ENCODE peak calls at places on chromosomes 5 and 9, in eight cellular contexts. M is upper lobe of left lung, F is K562, L is HCT116, Y is stomach, K is breast epithelium, O is suprapubic skin, U is HL-60. Q is an unnamed sample.

GRCh38 chr5:158496624-158497023 is 603.1 kb downstream of the EBF1 start:
- DNase-seq in M (no peak), F (no peak), K (no peak), Y (no peak), O (no peak), L (no peak), U (no peak), Q (no peak)

GRCh38 chr5:143968071-143968878 is 156.3 kb downstream of the HMHB1 start:
- DNase-seq in L (peak), O (no peak), M (no peak), F (no peak), K (no peak), Y (no peak), U (no peak), Q (peak)

GRCh38 chr5:125011982-125012381 is 265.5 kb upstream of the ZNF608 start:
- DNase-seq in U (no peak), Y (no peak), L (no peak), K (no peak), M (no peak), O (no peak), F (no peak), Q (no peak)

GRCh38 chr5:128984480-128984879 is 19.2 kb downstream of the SLC27A6 start:
- DNase-seq in L (no peak), Y (no peak), F (no peak), K (no peak), U (no peak), M (no peak), O (no peak), Q (no peak)

GRCh38 chr9:88084816-88085215 is 53.5 kb downstream of the SPATA31C2 start:
- DNase-seq in Y (no peak), U (no peak), F (no peak), O (no peak), L (no peak), K (no peak), M (no peak), Q (no peak)

GRCh38 chr9:122186301-122186700 is 26.6 kb downstream of the MORN5 start:
- DNase-seq in M (no peak), O (no peak), F (peak), Y (peak), L (no peak), K (no peak), U (no peak), Q (no peak)

GRCh38 chr9:87887151-87887505 is 4.5 kb downstream of the SPATA31E1 start:
- DNase-seq in Y (no peak), U (no peak), K (no peak), L (no peak), O (no peak), F (no peak), M (no peak), Q (no peak)

GRCh38 chr9:37034320-37034937 is 361 bp upstream of the PAX5 start:
- DNase-seq in M (no peak), U (no peak), L (no peak), F (no peak), Y (no peak), O (no peak), K (no peak), Q (peak)

GRCh38 chr9:94780516-94780950 is 54.0 kb downstream of the AOPEP start:
- DNase-seq in K (no peak), Y (no peak), O (no peak), M (no peak), L (no peak), F (no peak), U (no peak), Q (no peak)

GRCh38 chr9:120109242-120109641 is 470.7 kb downstream of the CDK5RAP2 start:
- DNase-seq in U (no peak), O (no peak), M (no peak), Y (no peak), K (no peak), F (peak), L (peak), Q (no peak)

GRCh38 chr9:18335825-18336224 is 138.1 kb upstream of the ADAMTSL1 start:
- DNase-seq in F (no peak), K (no peak), Y (no peak), M (no peak), L (no peak), O (no peak), U (no peak), Q (no peak)

GRCh38 chr9:107585465-107585864 is 95.9 kb upstream of the KLF4 start:
- DNase-seq in F (no peak), L (no peak), Y (no peak), U (no peak), K (no peak), O (no peak), M (no peak), Q (no peak)

GRCh38 chr9:129275626-129276247 is 97.7 kb upstream of the IER5L start:
- DNase-seq in U (no peak), Y (no peak), M (peak), L (no peak), F (no peak), K (peak), O (peak), Q (no peak)

GRCh38 chr5:170751631-170752030 is 31.9 kb upstream of the GABRP start:
- DNase-seq in U (no peak), Y (no peak), M (no peak), L (no peak), K (no peak), O (no peak), F (no peak), Q (no peak)

GRCh38 chr5:67147768-67148167 is 48.8 kb downstream of the CD180 start:
- DNase-seq in U (no peak), Y (no peak), K (no peak), M (no peak), O (no peak), F (no peak), L (no peak), Q (no peak)

GRCh38 chr9:135789838-135790291 is 87.9 kb downstream of the KCNT1 start:
- DNase-seq in K (no peak), O (no peak), L (no peak), Y (no peak), F (no peak), M (no peak), U (no peak), Q (no peak)

GRCh38 chr9:4415281-4415680 is 75.0 kb upstream of the SLC1A1 start:
- DNase-seq in F (no peak), Y (no peak), O (no peak), M (no peak), K (no peak), L (no peak), U (no peak), Q (no peak)

GRCh38 chr5:11075010-11075860 is 314.2 kb upstream of the DAP start:
- DNase-seq in U (no peak), O (no peak), Y (no peak), M (no peak), L (no peak), F (no peak), K (no peak), Q (no peak)

GRCh38 chr5:103744159-103744558 is 181.6 kb upstream of the NUDT12 start:
- DNase-seq in L (no peak), U (no peak), M (no peak), F (no peak), Y (no peak), O (no peak), K (no peak), Q (no peak)

GRCh38 chr5:172679621-172680212 is 38.7 kb downstream of the NEURL1B start:
- DNase-seq in O (no peak), M (no peak), F (peak), Y (no peak), K (no peak), U (no peak), L (no peak), Q (no peak)

GRCh38 chr5:94276056-94276455 is 342.3 kb downstream of the KIAA0825 start:
- DNase-seq in O (no peak), F (no peak), Y (no peak), L (no peak), U (no peak), K (no peak), M (no peak), Q (no peak)

GRCh38 chr9:36278243-36278642 is 20.0 kb upstream of the GNE start:
- DNase-seq in K (no peak), O (no peak), Y (no peak), U (no peak), M (no peak), L (no peak), F (no peak), Q (no peak)

GRCh38 chr5:176793343-176793699 is 17.0 kb upstream of the UNC5A start:
- DNase-seq in K (no peak), Y (no peak), L (no peak), O (no peak), M (no peak), U (no peak), F (no peak), Q (no peak)

GRCh38 chr5:103034662-103035392 is 85.1 kb downstream of the GIN1 start:
- DNase-seq in F (no peak), Y (no peak), M (no peak), K (no peak), L (no peak), U (no peak), O (no peak), Q (no peak)

GRCh38 chr9:115930472-115930871 is 223.1 kb upstream of the PAPPA start:
- DNase-seq in O (no peak), F (no peak), Y (no peak), U (no peak), K (no peak), L (no peak), M (no peak), Q (no peak)

GRCh38 chr5:54621048-54621447 is 103.5 kb downstream of the SNX18 start:
- DNase-seq in K (no peak), L (no peak), F (no peak), O (no peak), U (no peak), Y (no peak), M (no peak), Q (no peak)

GRCh38 chr5:54621742-54622141 is 104.2 kb downstream of the SNX18 start:
- DNase-seq in U (no peak), M (no peak), Y (no peak), O (no peak), K (no peak), L (no peak), F (no peak), Q (no peak)

GRCh38 chr5:54626407-54626806 is 108.8 kb downstream of the SNX18 start:
- DNase-seq in F (no peak), O (no peak), L (no peak), M (no peak), Y (no peak), U (no peak), K (no peak), Q (no peak)

GRCh38 chr5:54628049-54628448 is 110.5 kb downstream of the SNX18 start:
- DNase-seq in K (no peak), L (no peak), M (no peak), Y (no peak), U (no peak), O (no peak), F (no peak), Q (no peak)

DNA sequence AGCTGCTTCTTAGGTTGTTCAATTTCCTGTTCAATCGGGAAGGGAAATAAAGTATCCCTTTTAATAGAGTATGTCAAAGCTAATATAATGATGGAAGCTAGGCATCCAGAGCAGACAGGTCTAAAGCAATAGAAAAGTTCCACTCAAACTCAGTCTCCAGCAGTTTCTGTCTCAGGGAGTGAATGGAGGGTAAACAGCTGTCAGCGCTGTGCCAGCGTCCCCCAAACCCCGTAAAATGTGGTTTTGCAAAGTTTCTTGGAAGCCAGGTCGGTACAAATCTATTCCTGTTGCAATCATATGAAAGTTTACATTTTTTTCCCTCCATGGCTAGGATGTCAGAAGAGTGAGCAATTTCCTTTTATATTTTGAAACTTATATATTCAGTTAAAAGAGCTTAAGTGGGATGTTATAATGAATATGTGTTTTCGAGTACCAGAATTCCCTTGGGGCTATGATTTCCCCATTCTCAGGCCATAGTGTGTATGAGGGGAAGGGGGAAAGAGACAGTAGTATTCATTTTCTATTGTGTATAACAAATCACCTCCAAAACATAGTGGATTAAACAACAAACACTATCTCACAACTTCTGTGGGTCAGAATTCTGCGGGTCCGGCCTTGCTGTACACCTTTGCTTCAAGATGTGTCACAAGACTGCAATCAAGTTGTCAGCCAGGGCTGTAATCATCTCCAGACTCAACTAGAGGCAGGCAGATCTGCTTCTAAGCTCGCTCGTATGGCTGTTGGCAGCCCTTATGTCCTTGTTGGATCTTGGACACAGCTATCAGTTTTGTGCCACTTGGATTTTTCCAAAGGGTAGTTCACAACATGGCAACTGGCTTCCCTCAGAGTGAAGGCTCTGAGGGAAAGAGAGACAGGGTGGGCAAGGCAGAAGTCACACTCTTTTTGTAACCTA is 107.4 kb downstream of the SNX18 start:
- DNase-seq in K (no peak), Y (no peak), O (no peak), F (no peak), L (no peak), M (no peak), U (no peak), Q (no peak)
- TF ChIP-seq POLR2AphosphoS5 in K (no peak), Y (no peak), O (no peak), F (no peak), L (no peak), M (no peak), U (no peak), Q (no peak)

GRCh38 chr5:122753500-122753899 is 21.4 kb upstream of the SNX2 start:
- DNase-seq in M (no peak), U (no peak), Y (no peak), L (no peak), K (no peak), O (no peak), F (no peak), Q (no peak)

GRCh38 chr5:122756263-122756911 is 18.5 kb upstream of the SNX2 start:
- DNase-seq in M (no peak), F (no peak), K (no peak), U (peak), Y (no peak), L (no peak), O (no peak), Q (no peak)

GRCh38 chr5:122757268-122757667 is 17.6 kb upstream of the SNX2 start:
- DNase-seq in F (no peak), K (no peak), L (no peak), U (no peak), M (no peak), Y (no peak), O (no peak), Q (no peak)

GRCh38 chr5:122759310-122759709 is 15.6 kb upstream of the SNX2 start:
- DNase-seq in O (no peak), L (no peak), M (no peak), K (no peak), F (no peak), U (no peak), Y (no peak), Q (no peak)

GRCh38 chr5:122755740-122756139 is 19.1 kb upstream of the SNX2 start:
- DNase-seq in K (no peak), M (no peak), L (no peak), Y (no peak), O (no peak), U (no peak), F (no peak), Q (no peak)
- H3K4me3 ChIP-seq in K (no peak), M (no peak), L (no peak), Y (no peak), O (no peak), U (no peak), F (no peak), Q (no peak)

GRCh38 chr9:30970186-30970585 is 1414.3 kb upstream of the ACO1 start:
- DNase-seq in Y (no peak), L (no peak), M (no peak), U (no peak), O (no peak), F (no peak), K (no peak), Q (no peak)

GRCh38 chr9:30964332-30964731 is 1420.1 kb upstream of the ACO1 start:
- DNase-seq in Y (no peak), L (no peak), O (no peak), F (no peak), M (no peak), U (no peak), K (no peak), Q (no peak)

GRCh38 chr9:30972654-30973053 is 1411.8 kb upstream of the ACO1 start:
- DNase-seq in O (no peak), L (no peak), U (no peak), M (no peak), F (no peak), K (no peak), Y (no peak), Q (no peak)

DNA sequence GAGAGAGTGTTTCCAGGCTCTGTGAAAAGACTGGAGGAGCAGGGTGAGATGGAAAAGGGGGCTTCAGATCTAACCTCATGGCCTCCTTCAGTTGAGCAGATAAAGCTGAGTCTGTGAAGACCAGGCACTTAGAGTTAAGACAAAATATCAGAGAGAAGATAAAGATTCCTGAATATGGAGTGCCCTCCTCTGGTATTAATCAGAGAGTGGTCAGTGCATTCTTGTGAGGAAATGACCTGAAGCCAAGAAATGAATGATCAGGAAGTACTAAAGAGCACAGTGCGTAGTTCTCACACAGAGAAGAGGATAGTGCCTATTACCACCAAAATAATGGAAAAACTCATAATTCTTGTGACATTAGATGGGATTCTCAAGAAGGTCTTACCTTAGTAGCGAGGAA is 1417.0 kb upstream of the ACO1 start:
- DNase-seq in U (no peak), Y (no peak), O (no peak), F (no peak), K (no peak), L (peak), M (no peak), Q (no peak)
- TF ChIP-seq CTCF in U (no peak), Y (no peak), O (no peak), F (no peak), K (no peak), L (peak), M (no peak), Q (no peak)

GRCh38 chr5:137376127-137376526 is 123.0 kb downstream of the SPOCK1 start:
- DNase-seq in O (no peak), U (no peak), K (no peak), Y (no peak), L (no peak), M (peak), F (no peak), Q (no peak)
- TF ChIP-seq POLR2AphosphoS5 in O (no peak), U (no peak), K (no peak), Y (no peak), L (no peak), M (no peak), F (no peak), Q (no peak)

DNA sequence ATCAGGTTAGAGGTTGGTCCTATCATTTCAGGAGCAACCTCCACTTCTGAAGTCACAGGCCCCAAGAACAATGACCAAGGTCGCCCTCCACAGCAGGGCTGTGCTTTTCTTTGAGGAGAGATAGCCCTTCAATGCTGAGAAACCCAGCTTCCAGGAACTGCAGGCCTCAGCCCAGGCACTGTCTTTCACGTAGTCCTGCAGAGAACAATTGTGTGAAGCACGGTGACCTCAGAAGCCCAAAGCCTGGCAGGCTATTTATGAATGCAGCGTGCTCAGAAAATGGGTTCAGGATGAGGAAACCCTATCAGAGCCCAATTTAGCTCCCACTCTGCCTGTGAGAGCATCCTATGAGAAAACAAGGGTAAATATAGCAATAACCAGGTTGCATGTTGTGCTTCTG is 388.3 kb downstream of the PLK2 start:
- DNase-seq in Y (no peak), F (no peak), M (no peak), K (no peak), O (no peak), L (no peak), U (no peak), Q (no peak)
- H3K4me3 ChIP-seq in Y (no peak), F (no peak), M (no peak), K (no peak), O (no peak), L (no peak), U (no peak), Q (no peak)

GRCh38 chr5:149831492-149831891 is 101.4 kb downstream of the PPARGC1B start:
- DNase-seq in O (no peak), M (no peak), Y (no peak), U (no peak), L (no peak), F (no peak), K (no peak), Q (no peak)

GRCh38 chr5:149833116-149833827 is 103.2 kb downstream of the PPARGC1B start:
- DNase-seq in Y (no peak), L (no peak), K (no peak), O (no peak), F (no peak), U (no peak), M (no peak), Q (no peak)

GRCh38 chr5:149836451-149837139 is 106.5 kb downstream of the PPARGC1B start:
- DNase-seq in O (no peak), Y (no peak), U (no peak), M (no peak), L (no peak), F (no peak), K (no peak), Q (no peak)

GRCh38 chr5:149832636-149833035 is 102.5 kb downstream of the PPARGC1B start:
- DNase-seq in U (no peak), L (no peak), O (no peak), Y (no peak), K (no peak), M (no peak), F (no peak), Q (no peak)

GRCh38 chr5:149834246-149834855 is 104.2 kb downstream of the PPARGC1B start:
- DNase-seq in F (peak), Y (peak), M (peak), L (peak), O (no peak), U (peak), K (no peak), Q (peak)
- TF ChIP-seq CTCF in F (peak), Y (peak), M (peak), L (peak), O (no peak), U (peak), K (peak), Q (peak)

DNA sequence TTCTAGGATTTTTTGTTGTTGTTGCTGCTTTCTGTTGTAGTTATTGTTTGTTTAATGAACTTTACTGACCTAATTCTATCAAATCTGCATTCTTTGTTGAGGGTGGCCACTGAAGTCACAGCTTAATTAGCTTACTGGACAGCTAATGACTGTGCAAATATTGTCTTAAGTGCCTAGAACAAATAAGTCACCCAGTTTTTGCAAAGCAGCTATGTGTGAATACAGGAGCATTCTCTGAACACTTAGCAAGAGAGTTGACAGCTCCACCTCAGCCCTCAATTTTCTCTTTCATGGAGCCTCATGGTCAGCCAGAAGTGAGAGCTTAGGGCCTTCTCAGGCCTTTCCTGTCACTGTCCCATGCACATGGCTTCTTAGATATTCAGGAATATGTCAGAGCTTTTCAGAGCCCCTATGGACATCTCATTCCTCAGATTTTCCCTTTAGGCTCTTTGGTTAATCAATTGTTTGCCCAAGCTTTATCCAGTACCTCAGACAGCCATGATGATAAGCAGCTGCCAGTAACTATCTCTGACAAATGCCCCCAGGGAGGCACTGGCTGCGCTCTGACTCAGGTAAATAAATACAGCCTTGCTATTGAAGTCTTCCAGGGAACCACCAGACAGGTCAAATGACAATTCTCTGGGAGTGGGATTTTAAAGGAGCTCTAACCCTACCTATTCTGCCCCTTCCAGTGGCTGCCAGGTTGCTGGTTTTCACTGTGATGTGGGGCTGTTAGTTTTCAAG is 241.4 kb upstream of the IL12B start:
- DNase-seq in M (no peak), L (peak), F (no peak), O (no peak), U (no peak), K (no peak), Y (no peak), Q (no peak)
- TF ChIP-seq POLR2AphosphoS5 in M (no peak), L (no peak), F (no peak), O (no peak), U (no peak), K (no peak), Y (no peak), Q (no peak)